ENCODE peak calls at places on chromosomes 7 and 10, in four cellular contexts. T is colonic mucosa, N is GM23248, C is body of pancreas. U is an unnamed sample.
A peak's percentile ranks its signal among the peaks of the same experiment; 100 is the strongest.

GRCh38 chr7:47693161-47693740 is 111.3 kb upstream of the TNS3 start:
- DNase-seq in C (no peak), T (no peak), N (peak; percentile 71), U (no peak)

GRCh38 chr10:114603943-114604342 is 54.1 kb downstream of the ABLIM1 start:
- DNase-seq in T (peak; percentile 77), C (peak; percentile 16), N (no peak), U (peak; percentile 61)

GRCh38 chr10:34743804-34744203 is 71.3 kb downstream of the PARD3 start:
- DNase-seq in N (peak; percentile 88), C (no peak), T (no peak), U (no peak)

GRCh38 chr10:4240641-4241197 is 455.7 kb upstream of the KLF6 start:
- DNase-seq in T (no peak), N (peak; percentile 86), C (no peak), U (peak; percentile 74)

GRCh38 chr10:43384252-43385221 is 13.1 kb downstream of the FXYD4 start:
- DNase-seq in N (no peak), C (no peak), T (no peak), U (no peak)

GRCh38 chr10:43037440-43037839 is 39.4 kb upstream of the RET start:
- DNase-seq in T (peak; percentile 7), N (no peak), C (no peak), U (no peak)

GRCh38 chr10:114714281-114714741 is 56.2 kb upstream of the ABLIM1 start:
- DNase-seq in N (peak; percentile 74), C (no peak), T (peak; percentile 71), U (peak; percentile 82)

GRCh38 chr10:110827410-110827809 is 44.3 kb upstream of the PDCD4 start:
- DNase-seq in T (no peak), N (peak; percentile 73), C (no peak), U (peak; percentile 23)

GRCh38 chr10:125006921-125007391 is 65.0 kb downstream of the ZRANB1 start:
- DNase-seq in N (peak; percentile 86), C (peak; percentile 11), T (no peak), U (peak; percentile 31)

GRCh38 chr10:124736491-124737136 is 7.6 kb downstream of the FAM53B start:
- DNase-seq in N (peak; percentile 61), C (peak; percentile 79), T (peak; percentile 91), U (peak; percentile 62)

GRCh38 chr7:351256-351655 is 61.3 kb downstream of the FOXL3 start:
- DNase-seq in C (no peak), T (no peak), N (no peak), U (no peak)

GRCh38 chr7:139845443-139845805 is 16.4 kb downstream of the TBXAS1 start:
- DNase-seq in C (no peak), T (no peak), N (no peak), U (no peak)

GRCh38 chr7:23334482-23335056 is 35.4 kb downstream of the MALSU1 start:
- DNase-seq in C (peak; percentile 55), T (peak; percentile 45), N (peak; percentile 95), U (no peak)

GRCh38 chr10:15719062-15719898 is 442 bp downstream of the ITGA8 start:
- DNase-seq in N (peak; percentile 44), T (peak; percentile 19), C (no peak), U (peak; percentile 54)

GRCh38 chr7:38744746-38745145 is 113.6 kb upstream of the AMPH start:
- DNase-seq in C (no peak), T (no peak), N (peak; percentile 84), U (no peak)

GRCh38 chr10:67602268-67602950 is 93.6 kb downstream of the CTNNA3 start:
- DNase-seq in C (no peak), N (peak; percentile 81), T (no peak), U (peak; percentile 92)

GRCh38 chr7:142438235-142438922 is 180.5 kb upstream of the PRSS58 start:
- DNase-seq in N (peak; percentile 70), T (peak; percentile 49), C (peak; percentile 27), U (peak; percentile 63)

GRCh38 chr7:88095-88926 is 104.1 kb upstream of the FAM20C start:
- DNase-seq in N (no peak), T (no peak), C (no peak), U (peak; percentile 36)

GRCh38 chr10:60944159-60944909 is at the start of gene RHOBTB1:
- DNase-seq in N (peak; percentile 92), T (peak; percentile 71), C (peak; percentile 85), U (peak; percentile 88)

GRCh38 chr7:82167568-82168314 is 275.8 kb downstream of the CACNA2D1 start:
- DNase-seq in N (no peak), T (no peak), C (no peak), U (peak; percentile 40)

GRCh38 chr7:143245123-143245522 is 18.1 kb upstream of the GSTK1 start:
- DNase-seq in N (peak; percentile 74), T (no peak), C (no peak), U (no peak)

GRCh38 chr10:74900297-74900696 is 73.9 kb downstream of the KAT6B start:
- DNase-seq in T (no peak), C (no peak), N (no peak), U (no peak)

GRCh38 chr7:149477494-149478443 is 16.9 kb upstream of the ZNF777 start:
- DNase-seq in C (no peak), N (no peak), T (no peak), U (no peak)

GRCh38 chr7:98760201-98760651 is 109.6 kb downstream of the TMEM130 start:
- DNase-seq in N (peak; percentile 45), T (no peak), C (no peak), U (no peak)

GRCh38 chr10:71623098-71623985 is 96.2 kb downstream of the C10orf105 start:
- DNase-seq in N (peak; percentile 59), C (no peak), T (no peak), U (peak; percentile 56)

GRCh38 chr7:73454424-73454823 is 20.8 kb downstream of the FZD9 start:
- DNase-seq in C (no peak), T (no peak), N (no peak), U (no peak)

GRCh38 chr7:29126804-29127203 is 19.5 kb downstream of the CPVL start:
- DNase-seq in N (no peak), C (no peak), T (no peak), U (no peak)

GRCh38 chr10:88076027-88076880 is 212.8 kb downstream of the PTEN start:
- DNase-seq in N (no peak), C (no peak), T (no peak), U (no peak)

GRCh38 chr7:68699090-68699711 is 899.1 kb upstream of the AUTS2 start:
- DNase-seq in T (no peak), C (no peak), N (peak; percentile 30), U (peak; percentile 92)

DNA sequence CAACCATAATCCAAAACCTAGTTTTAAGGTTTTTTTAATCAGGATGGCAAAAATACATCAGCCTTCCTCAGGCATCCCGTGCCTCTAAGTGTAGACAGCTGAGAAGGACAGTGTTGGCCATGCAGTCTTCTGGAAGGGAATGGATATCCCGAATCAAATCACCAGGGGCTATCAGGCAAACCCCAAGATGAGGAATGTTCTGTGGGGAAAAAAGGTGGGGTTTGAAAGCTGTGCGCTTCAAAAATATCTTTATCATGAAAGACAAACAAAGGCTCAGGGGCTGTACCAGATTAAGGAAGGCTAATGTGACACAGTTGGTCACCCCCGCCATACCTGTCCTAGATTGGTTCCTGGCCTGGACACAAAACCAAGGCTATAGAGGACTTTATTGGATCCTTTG is 5.4 kb downstream of the TMEM273 start:
- DNase-seq in N (no peak), T (no peak), C (no peak), U (no peak)
- H3K4me1 ChIP-seq in N (peaks cover 4% of the 10 kb centered on the region), T (no peaks in the 10 kb centered on the region), C (no peaks in the 10 kb centered on the region), U (no peaks in the 10 kb centered on the region)

DNA sequence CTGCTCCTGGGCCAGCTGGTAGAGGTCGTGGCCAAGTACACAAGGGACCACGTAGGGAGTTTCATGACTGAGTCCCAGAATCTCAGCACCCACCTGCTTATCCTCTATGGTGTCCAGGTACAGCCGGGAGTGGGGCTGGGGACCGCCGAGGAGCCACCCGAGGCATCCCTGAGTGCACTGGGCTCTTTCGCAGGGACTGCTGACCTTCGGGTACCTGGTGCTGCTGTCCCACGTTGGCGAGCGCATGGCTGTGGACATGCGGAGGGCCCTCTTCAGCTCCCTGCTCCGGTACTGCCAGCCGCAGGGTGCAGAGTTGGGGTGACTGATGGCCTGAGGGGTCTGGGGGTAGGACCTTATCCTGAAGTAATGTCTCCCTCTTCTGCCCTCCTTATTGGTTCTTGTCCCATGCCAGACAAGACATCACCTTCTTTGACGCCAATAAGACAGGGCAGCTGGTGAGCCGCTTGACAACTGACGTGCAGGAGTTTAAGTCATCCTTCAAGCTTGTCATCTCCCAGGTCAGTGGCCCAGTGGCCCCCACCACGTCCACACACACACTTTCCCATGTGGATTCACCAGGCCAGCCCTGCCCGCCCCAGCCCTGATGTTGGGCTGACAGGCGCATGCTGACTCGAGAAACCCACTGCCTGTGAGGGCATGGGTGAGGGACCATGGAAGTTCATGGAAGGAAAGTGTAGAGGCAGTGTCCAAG is 6.2 kb downstream of the ABCB8 start:
- DNase-seq in N (no peak), C (no peak), T (no peak), U (no peak)
- H3K27ac ChIP-seq in N (no peak overlapping the region), C (no peak overlapping the region), T (no peak overlapping the region), U (no peak overlapping the region)

DNA sequence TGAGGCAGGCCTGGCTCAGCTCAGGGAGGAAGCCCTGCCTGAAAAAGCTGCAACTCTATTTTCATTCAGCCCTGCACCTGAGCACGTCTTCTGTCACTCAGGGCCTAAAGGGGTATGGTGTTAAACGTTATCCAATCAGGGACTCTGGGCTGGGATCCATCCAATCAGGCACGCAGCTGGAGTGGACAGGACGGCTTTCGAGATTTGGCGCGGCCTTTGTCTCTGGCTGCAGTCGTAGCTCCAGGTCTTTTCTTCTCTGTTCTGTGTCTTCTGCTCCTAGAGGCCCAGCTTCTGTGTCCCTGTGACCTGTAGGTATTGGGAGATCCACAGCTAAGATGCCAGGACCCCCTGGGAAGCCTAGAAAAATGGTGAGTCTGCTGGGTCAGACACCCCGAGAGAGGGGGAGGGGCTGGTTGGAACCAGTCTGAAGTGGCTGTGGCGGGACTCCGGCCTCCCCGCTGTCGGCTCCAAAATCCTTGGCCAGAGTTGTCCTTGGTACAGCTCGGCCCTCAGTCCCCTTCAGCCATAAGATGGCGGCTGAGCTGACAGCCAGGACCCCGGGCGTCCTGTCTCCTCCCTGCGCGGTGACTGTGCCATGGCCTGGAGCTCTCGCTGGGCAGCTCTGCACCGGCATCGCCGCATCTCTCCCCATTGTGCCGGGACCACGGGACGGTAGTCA is 11.7 kb upstream of the ZNF680 start:
- DNase-seq in C (no peak), T (peak; percentile 22), N (peak; percentile 67), U (peak; percentile 17)
- H3K4me3 ChIP-seq in C (no peak overlapping the region), T (peak overlapping the region; percentile 13), N (peak overlapping the region; percentile 58), U (peak overlapping the region; percentile 9)

GRCh38 chr10:29767958-29768357 is 133.2 kb upstream of the SVIL start:
- DNase-seq in T (no peak), C (no peak), N (no peak), U (no peak)

GRCh38 chr10:29774475-29774874 is 139.7 kb upstream of the SVIL start:
- DNase-seq in C (no peak), T (no peak), N (no peak), U (no peak)

GRCh38 chr10:29773675-29774091 is 138.9 kb upstream of the SVIL start:
- DNase-seq in T (no peak), N (no peak), C (no peak), U (no peak)

GRCh38 chr10:29772403-29772802 is 137.6 kb upstream of the SVIL start:
- DNase-seq in N (no peak), T (no peak), C (no peak), U (no peak)

GRCh38 chr10:29771376-29771775 is 136.6 kb upstream of the SVIL start:
- DNase-seq in T (no peak), N (no peak), C (no peak), U (no peak)
- H3K4me1 ChIP-seq in T (no peaks in the 10 kb centered on the region), N (peaks cover 4% of the 10 kb centered on the region), C (no peaks in the 10 kb centered on the region), U (no peaks in the 10 kb centered on the region)